ENCODE peak calls at places on chromosomes 2 and 18, in four cellular contexts. C is stimulated activated CD8-positive, alpha-beta memory T cell treated with anti-CD3 and anti-CD28 coated beads, Interleukin-15, amount 100 ng/mL, for 4 hours; F is GM12865; G is H9. D is an unnamed sample.

GRCh38 chr2:10614940-10615339 is 74.8 kb downstream of the NOL10 start:
- DNase-seq in C (no peak), F (no peak), G (no peak), D (no peak)

GRCh38 chr2:102771114-102771513 is 9.3 kb downstream of the TMEM182 start:
- DNase-seq in C (no peak), F (no peak), G (no peak), D (no peak)

GRCh38 chr18:649341-649740 is 8.1 kb upstream of the TYMS start:
- DNase-seq in C (no peak), F (no peak), G (no peak), D (no peak)

GRCh38 chr2:25561136-25561850 is 112.1 kb downstream of the DTNB start:
- DNase-seq in C (no peak), F (no peak), G (peak; percentile 38), D (no peak)

GRCh38 chr2:74267068-74267467 is 68.7 kb downstream of the MTHFD2 start:
- DNase-seq in C (no peak), F (peak; percentile 66), G (peak; percentile 42), D (peak; percentile 62)

GRCh38 chr2:98704499-98705332 is 26.2 kb downstream of the MGAT4A start:
- DNase-seq in C (no peak), F (no peak), G (no peak), D (no peak)

GRCh38 chr2:119290859-119291587 is 67.4 kb downstream of the STEAP3 start:
- DNase-seq in C (peak; percentile 9), F (peak; percentile 78), G (peak; percentile 94), D (peak; percentile 87)

GRCh38 chr2:176493221-176493825 is 224.1 kb downstream of the MTX2 start:
- DNase-seq in C (no peak), F (no peak), G (no peak), D (no peak)

GRCh38 chr2:191265311-191266170 is 20.3 kb downstream of the MYO1B start:
- DNase-seq in C (no peak), F (no peak), G (no peak), D (no peak)

GRCh38 chr2:157164370-157164769 is 93.1 kb upstream of the GALNT5 start:
- DNase-seq in C (no peak), F (no peak), G (no peak), D (no peak)

GRCh38 chr18:76923485-76924085 is 101.2 kb downstream of the ZNF236 start:
- DNase-seq in C (no peak), F (peak; percentile 22), G (peak; percentile 65), D (no peak)

GRCh38 chr2:75153221-75153620 is 46.1 kb downstream of the TACR1 start:
- DNase-seq in C (no peak), F (no peak), G (no peak), D (no peak)

GRCh38 chr2:168697668-168698121 is 104.7 kb upstream of the NOSTRIN start:
- DNase-seq in C (no peak), F (no peak), G (no peak), D (no peak)

D was measured in GM13976.